ENCODE peak calls at places on chromosomes 1 and 21, in seven cellular contexts. D, L, E, Z, N, M and K are unnamed samples.

GRCh38 chr1:237867380-237867888 is 23.3 kb downstream of the ZP4 start:
- DNase-seq in D (no peak), L (no peak), E (no peak), Z (no peak), N (no peak), M (no peak), K (no peak)

GRCh38 chr1:50279622-50280320 is 143.5 kb downstream of the DMRTA2 start:
- DNase-seq in D (no peak), L (peak), E (no peak), Z (no peak), N (no peak), M (peak), K (no peak)

GRCh38 chr1:58392083-58392482 is 154.4 kb downstream of the OMA1 start:
- DNase-seq in D (no peak), L (no peak), E (no peak), Z (peak), N (no peak), M (no peak), K (no peak)

GRCh38 chr1:228013322-228014234 is 6.8 kb downstream of the WNT3A start:
- DNase-seq in D (no peak), L (no peak), E (no peak), Z (no peak), N (no peak), M (peak), K (peak)

GRCh38 chr1:85128296-85128695 is 72.5 kb downstream of the SYDE2 start:
- DNase-seq in D (peak), L (no peak), E (no peak), Z (no peak), N (no peak), M (no peak), K (no peak)

GRCh38 chr1:45521413-45522323 is at the start of gene PRDX1:
- DNase-seq in D (peak), L (peak), E (peak), Z (peak), N (peak), M (peak), K (peak)

GRCh38 chr1:40281852-40282251 is 23.8 kb downstream of the ZMPSTE24 start:
- DNase-seq in D (no peak), L (no peak), E (no peak), Z (no peak), N (no peak), M (no peak), K (no peak)

GRCh38 chr1:37035828-37036666 is 1.7 kb upstream of the GRIK3 start:
- DNase-seq in D (no peak), L (no peak), E (no peak), Z (no peak), N (no peak), M (peak), K (no peak)

GRCh38 chr1:35079003-35079930 is at the start of gene ZMYM1:
- DNase-seq in D (peak), L (peak), E (peak), Z (peak), N (peak), M (peak), K (peak)

GRCh38 chr1:94989398-94989797 is 62.5 kb upstream of the CNN3 start:
- DNase-seq in D (no peak), L (peak), E (no peak), Z (no peak), N (no peak), M (no peak), K (no peak)

GRCh38 chr1:64019818-64020217 is 183.6 kb upstream of the UBE2U start:
- DNase-seq in D (peak), L (no peak), E (no peak), Z (no peak), N (no peak), M (peak), K (no peak)

GRCh38 chr21:44948426-44949120 is 8.7 kb downstream of the SLX9 start:
- DNase-seq in D (no peak), L (no peak), E (no peak), Z (no peak), N (no peak), M (no peak), K (no peak)

GRCh38 chr1:3313579-3313955 is 140.9 kb upstream of the ARHGEF16 start:
- DNase-seq in D (peak), L (peak), E (no peak), Z (no peak), N (no peak), M (no peak), K (peak)

GRCh38 chr1:107135466-107135865 is 5.4 kb upstream of the NTNG1 start:
- DNase-seq in D (peak), L (peak), E (no peak), Z (no peak), N (no peak), M (no peak), K (no peak)

GRCh38 chr1:193916452-193916851 is 730.0 kb upstream of the B3GALT2 start:
- DNase-seq in D (no peak), L (no peak), E (no peak), Z (no peak), N (no peak), M (no peak), K (no peak)

GRCh38 chr1:11525516-11525915 is 46.6 kb downstream of the DISP3 start:
- DNase-seq in D (no peak), L (no peak), E (no peak), Z (no peak), N (no peak), M (no peak), K (no peak)

GRCh38 chr1:204544321-204544720 is 28.1 kb downstream of the MDM4 start:
- DNase-seq in D (peak), L (no peak), E (no peak), Z (peak), N (peak), M (no peak), K (no peak)

GRCh38 chr1:55214214-55214902 is 806 bp downstream of the USP24 start:
- DNase-seq in D (no peak), L (peak), E (peak), Z (peak), N (no peak), M (peak), K (peak)

GRCh38 chr1:106524631-106525030 is 531.8 kb upstream of the PRMT6 start:
- DNase-seq in D (no peak), L (no peak), E (no peak), Z (no peak), N (no peak), M (no peak), K (no peak)

GRCh38 chr1:152486400-152487006 is 24.1 kb upstream of the LCE5A start:
- DNase-seq in D (peak), L (no peak), E (no peak), Z (no peak), N (no peak), M (peak), K (no peak)

GRCh38 chr1:178126790-178127189 is 32.9 kb downstream of the RASAL2 start:
- DNase-seq in D (peak), L (no peak), E (no peak), Z (no peak), N (peak), M (no peak), K (no peak)

GRCh38 chr1:155006601-155007101 is 4.0 kb downstream of the ZBTB7B start:
- DNase-seq in D (no peak), L (no peak), E (no peak), Z (peak), N (no peak), M (peak), K (no peak)

GRCh38 chr1:86448670-86449069 is 20.1 kb upstream of the CLCA1 start:
- DNase-seq in D (peak), L (no peak), E (no peak), Z (no peak), N (no peak), M (no peak), K (no peak)